ENCODE peak calls at places on chromosomes 6 and 20, in ten cellular contexts. S is activated T-cell treated with anti-CD3 and anti-CD28 coated beads for 1 hour, F is sigmoid colon, M is Caki2, R is BE2C, E is mesendoderm, P is left cardiac atrium, C is NAMALWA, Q is body of pancreas, B is cardiac muscle cell. W is an unnamed sample.

GRCh38 chr6:141335476-141335875 is 797.2 kb upstream of the GJE1 start:
- DNase-seq in S (no peak), F (no peak), M (peak), R (no peak), E (no peak), P (no peak), C (no peak), Q (no peak), B (no peak), W (no peak)

GRCh38 chr20:58776109-58776508 is 74.6 kb downstream of the GNAS-AS1 start:
- DNase-seq in S (no peak), F (no peak), M (no peak), R (no peak), E (no peak), P (no peak), C (no peak), Q (no peak), B (no peak), W (no peak)

GRCh38 chr20:20743511-20744169 is 31.2 kb upstream of the RALGAPA2 start:
- DNase-seq in S (no peak), F (peak), M (no peak), R (no peak), E (peak), P (peak), C (no peak), Q (peak), B (peak), W (peak)

GRCh38 chr6:63637865-63638445 is 2.4 kb downstream of the PHF3 start:
- DNase-seq in S (no peak), F (no peak), M (no peak), R (no peak), E (no peak), P (no peak), C (peak), Q (no peak), B (peak), W (no peak)

GRCh38 chr6:160427312-160428068 is 79.3 kb downstream of the SLC22A3 start:
- DNase-seq in S (no peak), F (no peak), M (no peak), R (no peak), E (no peak), P (no peak), C (no peak), Q (peak), B (peak), W (peak)

GRCh38 chr20:57818418-57818817 is 108.6 kb upstream of the PMEPA1 start:
- DNase-seq in S (no peak), F (peak), M (no peak), R (peak), E (no peak), P (no peak), C (no peak), Q (no peak), B (no peak), W (no peak)

GRCh38 chr6:80932364-80932763 is 820.1 kb downstream of the TENT5A start:
- DNase-seq in S (no peak), F (no peak), M (no peak), R (no peak), E (no peak), P (no peak), C (no peak), Q (no peak), B (peak), W (no peak)

GRCh38 chr6:10687582-10687981 is 6.8 kb downstream of the C6orf52 start:
- DNase-seq in S (no peak), F (no peak), M (no peak), R (no peak), E (no peak), P (no peak), C (no peak), Q (no peak), B (no peak), W (no peak)

GRCh38 chr6:84019812-84020211 is 13.8 kb upstream of the MRAP2 start:
- DNase-seq in S (no peak), F (no peak), M (no peak), R (no peak), E (no peak), P (no peak), C (no peak), Q (no peak), B (no peak), W (no peak)

GRCh38 chr6:108592371-108593337 is 31.9 kb downstream of the FOXO3 start:
- DNase-seq in S (peak), F (peak), M (peak), R (no peak), E (peak), P (peak), C (peak), Q (no peak), B (peak), W (peak)

GRCh38 chr6:15697895-15698294 is 35.1 kb upstream of the DTNBP1 start:
- DNase-seq in S (no peak), F (no peak), M (no peak), R (no peak), E (no peak), P (no peak), C (no peak), Q (no peak), B (no peak), W (no peak)

GRCh38 chr20:3685341-3685740 is 3.5 kb upstream of the ADAM33 start:
- DNase-seq in S (no peak), F (no peak), M (no peak), R (no peak), E (no peak), P (no peak), C (no peak), Q (no peak), B (no peak), W (no peak)

GRCh38 chr6:120005292-120005976 is 655.9 kb upstream of the MAN1A1 start:
- DNase-seq in S (no peak), F (no peak), M (peak), R (peak), E (no peak), P (no peak), C (no peak), Q (no peak), B (no peak), W (no peak)

GRCh38 chr6:52921743-52922142 is 12.2 kb upstream of the GSTA3 start:
- DNase-seq in S (no peak), F (no peak), M (no peak), R (no peak), E (no peak), P (no peak), C (no peak), Q (no peak), B (no peak), W (no peak)

GRCh38 chr6:53280207-53280606 is 68.5 kb downstream of the ELOVL5 start:
- DNase-seq in S (no peak), F (no peak), M (no peak), R (no peak), E (no peak), P (no peak), C (no peak), Q (no peak), B (no peak), W (no peak)

GRCh38 chr6:26204332-26205160 is 117.3 kb downstream of the HFE start:
- DNase-seq in S (peak), F (peak), M (peak), R (peak), E (peak), P (peak), C (peak), Q (peak), B (peak), W (peak)

GRCh38 chr6:143680157-143680556 is 2.4 kb downstream of the PHACTR2 start:
- DNase-seq in S (no peak), F (no peak), M (no peak), R (no peak), E (peak), P (no peak), C (no peak), Q (no peak), B (no peak), W (no peak)

GRCh38 chr6:16331328-16332174 is 93.2 kb downstream of the GMPR start:
- DNase-seq in S (peak), F (peak), M (peak), R (peak), E (peak), P (peak), C (peak), Q (peak), B (peak), W (peak)

GRCh38 chr6:10991115-10991514 is 53.0 kb downstream of the ELOVL2 start:
- DNase-seq in S (no peak), F (no peak), M (no peak), R (no peak), E (no peak), P (no peak), C (no peak), Q (no peak), B (peak), W (no peak)

GRCh38 chr6:54244430-54244829 is 63.8 kb upstream of the TINAG start:
- DNase-seq in S (no peak), F (no peak), M (peak), R (no peak), E (peak), P (no peak), C (peak), Q (no peak), B (peak), W (no peak)

GRCh38 chr6:25596928-25597818 is 54.8 kb upstream of the SCGN start:
- DNase-seq in S (no peak), F (no peak), M (no peak), R (no peak), E (no peak), P (no peak), C (no peak), Q (no peak), B (no peak), W (no peak)

GRCh38 chr20:41426361-41426900 is 59.8 kb upstream of the EMILIN3 start:
- DNase-seq in S (no peak), F (no peak), M (no peak), R (no peak), E (no peak), P (no peak), C (no peak), Q (no peak), B (no peak), W (no peak)

GRCh38 chr6:30612213-30612612 is 4.8 kb downstream of the PPP1R10 start:
- DNase-seq in S (no peak), F (no peak), M (no peak), R (no peak), E (no peak), P (no peak), C (no peak), Q (no peak), B (peak), W (no peak)

GRCh38 chr6:110859335-110859792 is 15.2 kb upstream of the AMD1 start:
- DNase-seq in S (no peak), F (no peak), M (no peak), R (no peak), E (no peak), P (no peak), C (no peak), Q (no peak), B (no peak), W (no peak)